ENCODE peak calls at places on chromosomes 13 and 19, in ten cellular contexts. Q, K, J, S, U, O, E, W, N and P are unnamed samples.

GRCh38 chr19:2061936-2062729 is 11.1 kb upstream of the MKNK2 start:
- DNase-seq in E (no peak), N (no peak), Q (no peak), W (no peak), S (no peak), U (no peak), J (no peak), O (no peak), K (no peak), P (peak)

GRCh38 chr13:26037302-26037701 is 14.5 kb downstream of the SHISA2 start:
- DNase-seq in S (no peak), W (no peak), N (no peak), U (no peak), J (peak), E (no peak), K (no peak), O (no peak), Q (no peak), P (peak)

GRCh38 chr19:1853295-1854031 is 5.2 kb upstream of the REXO1 start:
- DNase-seq in U (peak), K (peak), Q (peak), O (peak), J (peak), N (no peak), W (peak), S (no peak), E (peak), P (peak)

GRCh38 chr13:76229281-76229680 is 593.2 kb downstream of the LMO7 start:
- DNase-seq in Q (no peak), S (no peak), O (no peak), J (no peak), U (no peak), E (no peak), W (no peak), N (no peak), K (no peak), P (no peak)

GRCh38 chr19:38388310-38389100 is at the start of gene SPRED3:
- DNase-seq in K (peak), E (no peak), U (no peak), N (no peak), S (no peak), W (no peak), J (peak), Q (no peak), O (no peak), P (peak)

GRCh38 chr13:67275351-67275989 is 45.3 kb upstream of the PCDH9 start:
- DNase-seq in E (no peak), W (no peak), J (no peak), K (no peak), N (no peak), O (no peak), S (no peak), Q (no peak), U (no peak), P (no peak)

GRCh38 chr19:31633014-31633413 is 283.8 kb upstream of the TSHZ3 start:
- DNase-seq in W (peak), Q (no peak), N (no peak), J (no peak), O (no peak), S (no peak), K (no peak), U (no peak), E (no peak), P (no peak)

GRCh38 chr13:91601807-91602206 is 203.4 kb downstream of the GPC5 start:
- DNase-seq in S (no peak), J (no peak), Q (no peak), U (no peak), O (no peak), N (no peak), E (no peak), W (no peak), K (no peak), P (no peak)

GRCh38 chr13:110305949-110306339 is 1.0 kb downstream of the COL4A1 start:
- DNase-seq in N (peak), E (no peak), K (no peak), J (no peak), O (no peak), U (no peak), Q (peak), W (no peak), S (no peak), P (no peak)

GRCh38 chr19:45125975-45126493 is 33.1 kb downstream of the PPP1R37 start:
- DNase-seq in S (no peak), K (peak), W (peak), O (peak), E (peak), J (peak), Q (peak), N (no peak), U (peak), P (peak)

GRCh38 chr13:114068723-114069322 is 63.6 kb downstream of the RASA3 start:
- DNase-seq in S (no peak), Q (peak), W (peak), E (peak), U (no peak), J (peak), N (peak), K (no peak), O (no peak), P (no peak)

GRCh38 chr19:3154957-3155736 is 19.3 kb downstream of the GNA15 start:
- DNase-seq in N (no peak), S (peak), J (peak), U (peak), K (peak), E (peak), W (peak), O (peak), Q (peak), P (no peak)
- H3K4me3 ChIP-seq in N (no peak), S (no peak), J (no peak), U (no peak), K (peak), E (peak), W (no peak), O (peak), Q (peak), P (no peak)

DNA sequence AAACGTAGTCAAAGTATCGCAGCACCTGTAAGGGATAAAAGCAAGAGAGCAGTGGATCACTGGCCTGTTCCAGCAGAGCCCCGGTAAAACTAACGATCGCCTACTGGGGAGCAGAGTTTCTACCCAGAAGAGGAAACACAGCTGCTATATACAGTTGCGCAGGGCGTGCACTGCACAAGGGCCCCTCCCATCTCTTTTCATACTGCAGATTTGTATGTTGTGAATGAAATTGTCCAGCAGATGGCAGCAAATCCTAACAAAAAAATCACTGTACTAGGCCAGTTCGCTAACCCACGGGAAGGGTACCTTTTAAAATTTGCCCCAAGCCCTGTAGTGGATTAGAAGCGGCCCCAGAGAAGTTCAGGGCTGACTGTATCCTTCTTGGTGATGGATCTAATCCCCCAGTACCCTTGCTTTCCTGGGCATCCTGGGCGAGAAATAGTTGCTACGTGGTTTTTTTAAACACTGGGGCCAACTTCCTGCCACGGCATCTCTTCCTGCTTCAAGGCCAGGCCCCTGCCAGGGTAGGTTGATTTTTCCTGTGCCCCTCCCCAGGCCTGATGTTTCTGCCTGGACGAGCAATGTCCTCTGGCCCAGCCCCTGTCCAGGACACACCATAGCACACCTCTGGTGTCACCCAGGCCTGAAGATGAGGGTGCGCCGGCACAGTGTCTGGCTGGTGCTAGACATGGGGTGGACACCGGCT is 127.0 kb downstream of the IER2 start:
- DNase-seq in W (peak), O (peak), S (peak), K (peak), E (peak), Q (peak), N (no peak), U (peak), J (peak), P (peak)
- H3K4me3 ChIP-seq in W (no peak), O (peak), S (no peak), K (no peak), E (no peak), Q (no peak), N (no peak), U (no peak), J (no peak), P (no peak)

GRCh38 chr19:16096281-16096855 is 15.3 kb upstream of the RAB8A start:
- DNase-seq in Q (no peak), W (no peak), U (no peak), J (no peak), K (no peak), S (no peak), N (no peak), E (no peak), O (no peak), P (no peak)
- H3K4me3 ChIP-seq in Q (no peak), W (no peak), U (no peak), J (no peak), K (no peak), S (no peak), N (no peak), E (no peak), O (no peak), P (no peak)

GRCh38 chr19:10228925-10229324 is 2.2 kb downstream of the S1PR2 start:
- DNase-seq in J (peak), U (no peak), W (peak), Q (peak), S (no peak), N (no peak), E (no peak), O (peak), K (peak), P (peak)
- H3K4me3 ChIP-seq in J (no peak), U (no peak), W (no peak), Q (peak), S (no peak), N (peak), E (no peak), O (no peak), K (no peak), P (no peak)

DNA sequence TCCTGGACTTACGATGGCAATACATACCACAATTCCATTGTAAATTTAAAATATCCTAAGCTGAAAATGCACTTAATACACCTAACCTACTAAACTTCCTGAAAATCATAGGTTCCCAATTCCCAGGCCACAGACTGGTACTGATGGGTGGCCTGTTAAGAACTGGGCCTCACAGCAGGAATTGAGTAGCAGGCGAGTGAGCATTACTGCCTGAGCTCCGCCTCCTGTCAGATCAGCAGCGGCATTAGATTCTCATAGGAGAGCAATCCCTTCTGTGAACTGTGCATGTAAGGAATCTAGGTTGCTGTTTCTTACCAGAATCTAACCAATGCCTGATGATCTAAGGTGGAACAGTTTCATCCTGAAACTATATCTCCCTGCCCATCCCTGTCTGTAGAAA is 1670.2 kb upstream of the PCDH20 start:
- DNase-seq in K (no peak), J (no peak), Q (no peak), U (no peak), S (no peak), E (no peak), W (no peak), O (no peak), N (no peak), P (peak)
- H3K4me3 ChIP-seq in K (no peak), J (no peak), Q (no peak), U (no peak), S (no peak), E (no peak), W (no peak), O (no peak), N (no peak), P (no peak)

DNA sequence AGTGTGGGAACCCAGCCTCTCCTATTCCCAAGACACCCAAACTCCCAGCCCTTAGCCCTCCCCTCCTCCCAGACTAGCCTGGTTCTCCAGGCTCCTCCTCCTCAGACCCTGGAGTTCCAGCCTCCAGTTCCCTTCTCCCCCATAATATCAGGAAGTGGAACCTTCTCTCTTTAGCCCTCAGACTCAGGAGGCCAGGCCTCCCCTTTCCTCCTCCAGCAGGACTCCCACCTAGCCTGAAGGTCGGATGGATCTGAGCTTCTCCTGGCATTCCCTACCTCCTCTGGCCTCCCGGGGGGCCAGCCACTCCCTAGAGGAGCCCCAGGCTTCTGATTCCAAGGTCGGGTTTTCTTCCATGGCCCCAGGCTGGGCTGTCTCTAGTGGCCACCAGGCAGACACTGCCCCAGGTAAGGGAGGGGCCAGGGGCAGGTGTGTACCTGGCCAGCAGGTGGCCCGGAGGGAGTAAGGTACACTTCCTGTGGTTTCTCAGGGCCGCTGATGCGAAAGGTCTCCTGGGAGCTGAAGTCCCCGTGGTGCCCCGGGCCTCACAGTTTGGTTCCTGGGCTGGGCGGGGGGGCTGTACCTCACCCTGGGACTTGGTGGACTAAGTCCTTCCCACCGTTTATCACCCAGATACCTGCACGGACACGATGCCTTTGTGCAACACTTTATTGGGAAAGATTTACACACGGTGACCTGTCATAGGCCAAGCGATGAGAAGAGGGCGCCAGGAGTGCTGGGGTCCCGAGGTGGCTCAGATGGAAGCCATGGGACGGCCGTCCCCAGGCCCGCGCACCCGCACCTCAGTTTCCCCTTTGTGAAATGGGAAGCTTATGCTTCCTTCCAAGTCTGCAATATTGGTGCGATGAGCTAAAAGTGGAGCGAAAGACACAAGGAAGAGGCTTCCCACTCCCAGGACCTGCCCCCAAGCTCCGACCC is at the start of gene TMC4:
- DNase-seq in K (no peak), O (no peak), N (no peak), J (peak), S (no peak), E (no peak), W (peak), U (no peak), Q (no peak), P (peak)
- H3K4me3 ChIP-seq in K (no peak), O (no peak), N (peak), J (no peak), S (peak), E (no peak), W (peak), U (no peak), Q (no peak), P (peak)

DNA sequence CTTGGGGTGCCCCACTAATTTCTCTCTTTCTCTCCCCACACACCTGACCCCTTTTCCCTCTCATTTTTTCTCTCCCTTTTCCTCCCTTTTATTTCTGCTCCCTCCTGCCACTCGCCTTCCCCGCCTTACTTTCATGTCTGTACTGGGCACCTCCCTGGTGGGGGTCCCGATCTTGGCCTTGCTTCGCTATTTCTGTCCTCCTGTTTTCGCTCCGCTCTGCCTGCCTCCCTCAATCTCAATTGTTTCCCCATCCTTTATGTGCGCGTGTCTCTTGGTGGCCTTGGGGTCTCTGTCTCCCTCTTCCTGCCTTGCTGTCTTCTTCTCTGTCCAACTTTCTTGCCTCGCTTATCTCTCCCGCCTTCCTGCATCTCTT is 3.8 kb downstream of the GRIN2D start:
- DNase-seq in Q (no peak), U (no peak), J (no peak), N (peak), K (no peak), E (no peak), O (no peak), W (no peak), S (no peak), P (no peak)
- H3K4me3 ChIP-seq in Q (peak), U (no peak), J (peak), N (peak), K (no peak), E (peak), O (no peak), W (peak), S (no peak), P (peak)

GRCh38 chr19:50722248-50723013 is 733 bp upstream of the CLEC11A start:
- DNase-seq in Q (no peak), J (no peak), S (no peak), O (no peak), W (no peak), N (no peak), K (no peak), E (no peak), U (no peak), P (no peak)
- H3K4me3 ChIP-seq in Q (peak), J (no peak), S (no peak), O (no peak), W (peak), N (peak), K (no peak), E (no peak), U (no peak), P (peak)